ENCODE peak calls at places on chromosome 15, in five cellular contexts. F is LoVo; G is stimulated activated CD4-positive, alpha-beta T cell treated with anti-CD3 and anti-CD28 coated beads, Interleukin-2, amount 100 ng/mL, for 48 hours; I is fibroblast of gingiva; O is mammary epithelial cell. B is an unnamed sample.

GRCh38 chr15:99476413-99477222 is 89.2 kb upstream of the MEF2A start:
- DNase-seq in I (peak), F (no peak), O (peak), G (peak), B (peak)

GRCh38 chr15:100103828-100104227 is 237.9 kb downstream of the ADAMTS17 start:
- DNase-seq in I (no peak), O (no peak), G (no peak), F (no peak), B (no peak)

GRCh38 chr15:68268405-68268804 is 9.1 kb upstream of the FEM1B start:
- DNase-seq in I (no peak), F (no peak), O (peak), G (no peak), B (no peak)

GRCh38 chr15:89187301-89187700 is 34.1 kb downstream of the RLBP1 start:
- DNase-seq in O (no peak), G (no peak), F (no peak), I (no peak), B (no peak)

GRCh38 chr15:39670687-39671086 is 89.8 kb downstream of the THBS1 start:
- DNase-seq in I (peak), F (no peak), O (no peak), G (no peak), B (peak)

GRCh38 chr15:66768984-66769383 is 66.9 kb downstream of the SMAD6 start:
- DNase-seq in I (no peak), G (no peak), F (no peak), O (no peak), B (no peak)

GRCh38 chr15:20349774-20350498 is 191.7 kb downstream of the GOLGA6L6 start:
- DNase-seq in F (no peak), G (no peak), I (no peak), O (no peak), B (no peak)

GRCh38 chr15:98560338-98560737 is 88.0 kb upstream of the IGF1R start:
- DNase-seq in O (peak), G (no peak), I (no peak), F (no peak), B (no peak)

GRCh38 chr15:76930831-76931396 is 635 bp upstream of the RCN2 start:
- DNase-seq in O (no peak), F (no peak), G (no peak), I (no peak), B (no peak)

GRCh38 chr15:66714543-66714981 is 12.5 kb downstream of the SMAD6 start:
- DNase-seq in O (no peak), I (peak), G (no peak), F (no peak), B (peak)

GRCh38 chr15:88769161-88769971 is 33.9 kb upstream of the ACAN start:
- DNase-seq in O (peak), I (no peak), F (no peak), G (no peak), B (peak)

GRCh38 chr15:69385831-69386230 is 28.3 kb upstream of the KIF23 start:
- DNase-seq in F (no peak), I (no peak), G (no peak), O (no peak), B (no peak)

GRCh38 chr15:29571728-29572454 is 250.4 kb downstream of the TJP1 start:
- DNase-seq in G (no peak), O (no peak), F (peak), I (no peak), B (no peak)

GRCh38 chr15:50181206-50181982 is 602 bp upstream of the SLC27A2 start:
- DNase-seq in F (no peak), G (no peak), I (no peak), O (no peak), B (no peak)

GRCh38 chr15:75646944-75647364 is 758 bp upstream of the SNX33 start:
- DNase-seq in I (no peak), G (no peak), O (peak), F (no peak), B (no peak)

GRCh38 chr15:66802087-66803001 is 100.3 kb downstream of the SMAD6 start:
- DNase-seq in G (no peak), F (peak), I (peak), O (no peak), B (peak)

GRCh38 chr15:32652178-32652577 is 10.7 kb downstream of the SCG5 start:
- DNase-seq in G (no peak), I (no peak), O (no peak), F (no peak), B (no peak)